ENCODE peak calls at places on chromosomes 6 and 20, in seven cellular contexts. I is activated naive CD8-positive, alpha-beta T cell treated with anti-CD3 and anti-CD28 coated beads, Interleukin-2, amount 50 U/mL, for 24 hours; Q is RWPE1; K is EL; J is left cardiac atrium; T is T-helper 1 cell; F is GOT3. V is an unnamed sample.

GRCh38 chr6:140366991-140367390 is 992.5 kb upstream of the CITED2 start:
- DNase-seq in I (no peak), Q (peak; percentile 58), K (peak; percentile 92), J (no peak), T (no peak), F (no peak), V (peak; percentile 12)

GRCh38 chr6:40778186-40778585 is 191.0 kb upstream of the LRFN2 start:
- DNase-seq in I (no peak), Q (peak; percentile 44), K (peak; percentile 79), J (no peak), T (no peak), F (no peak), V (peak; percentile 36)

GRCh38 chr6:44580901-44581300 is 193.4 kb downstream of the CDC5L start:
- DNase-seq in I (no peak), Q (no peak), K (peak; percentile 85), J (no peak), T (no peak), F (no peak), V (no peak)

GRCh38 chr6:138654715-138655634 is 118.6 kb upstream of the CCDC28A start:
- DNase-seq in I (peak; percentile 20), Q (peak; percentile 60), K (peak; percentile 37), J (no peak), T (no peak), F (no peak), V (peak; percentile 82)

GRCh38 chr6:167441653-167442644 is 117.1 kb downstream of the TTLL2 start:
- DNase-seq in I (no peak), Q (no peak), K (no peak), J (no peak), T (no peak), F (no peak), V (no peak)

GRCh38 chr6:21000391-21000801 is 466.1 kb downstream of the CDKAL1 start:
- DNase-seq in I (no peak), Q (no peak), K (no peak), J (no peak), T (no peak), F (no peak), V (no peak)

GRCh38 chr6:158028421-158028820 is 46.8 kb downstream of the SYNJ2 start:
- DNase-seq in I (no peak), Q (no peak), K (no peak), J (no peak), T (no peak), F (no peak), V (no peak)

GRCh38 chr6:85460951-85461805 is 11.3 kb downstream of the NT5E start:
- DNase-seq in I (peak; percentile 52), Q (no peak), K (peak; percentile 65), J (no peak), T (no peak), F (no peak), V (peak; percentile 73)

GRCh38 chr6:465531-466348 is 74.2 kb downstream of the IRF4 start:
- DNase-seq in I (no peak), Q (no peak), K (no peak), J (no peak), T (no peak), F (no peak), V (no peak)

GRCh38 chr20:21109144-21109543 is 3.0 kb upstream of the LINC00237 start:
- DNase-seq in I (no peak), Q (no peak), K (no peak), J (no peak), T (no peak), F (no peak), V (no peak)

GRCh38 chr6:474454-475185 is 83.1 kb downstream of the IRF4 start:
- DNase-seq in I (peak; percentile 83), Q (no peak), K (peak; percentile 28), J (no peak), T (peak; percentile 39), F (no peak), V (peak; percentile 21)

GRCh38 chr20:48658198-48658476 is 169.7 kb downstream of the PREX1 start:
- DNase-seq in I (no peak), Q (no peak), K (no peak), J (no peak), T (no peak), F (no peak), V (no peak)

GRCh38 chr6:11754625-11755289 is 23.8 kb downstream of the ADTRP start:
- DNase-seq in I (no peak), Q (peak; percentile 13), K (peak; percentile 21), J (no peak), T (no peak), F (no peak), V (peak; percentile 70)

GRCh38 chr20:24611360-24612140 is 142.1 kb downstream of the SYNDIG1 start:
- DNase-seq in I (no peak), Q (no peak), K (no peak), J (no peak), T (no peak), F (no peak), V (no peak)

GRCh38 chr6:143970827-143971226 is 37.2 kb downstream of the PLAGL1 start:
- DNase-seq in I (no peak), Q (no peak), K (no peak), J (no peak), T (no peak), F (no peak), V (no peak)

GRCh38 chr6:136066005-136066404 is 184.1 kb downstream of the MTFR2 start:
- DNase-seq in I (no peak), Q (peak; percentile 45), K (peak; percentile 36), J (no peak), T (no peak), F (no peak), V (peak; percentile 58)

GRCh38 chr20:18057106-18057993 is at the start of gene OVOL2:
- DNase-seq in I (no peak), Q (peak; percentile 77), K (no peak), J (no peak), T (no peak), F (no peak), V (no peak)

V was measured in dermis blood vessel endothelial cell.